ENCODE peak calls at places on chromosomes 13 and 19, in seven cellular contexts. One of them, this sample, is unnamed.
A peak's percentile ranks its signal among the peaks of the same experiment; 100 is the strongest.

GRCh38 chr13:45119469-45119989 is 781 bp upstream of the GTF2F2 start:
- DNase-seq in mesendoderm: no peak
- DNase-seq in neuronal stem cell: no peak
- DNase-seq in trophoblast cell: no peak
- DNase-seq in IMR-90: peak; percentile 77
- DNase-seq in mesenchymal stem cell: peak; percentile 51
- DNase-seq in H1: no peak
- DNase-seq in this sample: no peak

GRCh38 chr19:48596679-48597465 is 9.7 kb upstream of the SPACA4 start:
- DNase-seq in mesendoderm: no peak
- DNase-seq in neuronal stem cell: no peak
- DNase-seq in trophoblast cell: no peak
- DNase-seq in IMR-90: no peak
- DNase-seq in mesenchymal stem cell: no peak
- DNase-seq in H1: no peak
- DNase-seq in this sample: no peak

GRCh38 chr19:41706741-41707501 is 1.5 kb upstream of the CEACAM5 start:
- DNase-seq in mesendoderm: peak; percentile 81
- DNase-seq in neuronal stem cell: peak; percentile 2
- DNase-seq in trophoblast cell: no peak
- DNase-seq in IMR-90: no peak
- DNase-seq in mesenchymal stem cell: no peak
- DNase-seq in H1: peak; percentile 65
- DNase-seq in this sample: peak; percentile 90

GRCh38 chr19:49983645-49984229 is 22.8 kb upstream of the SIGLEC11 start:
- DNase-seq in mesendoderm: peak; percentile 37
- DNase-seq in neuronal stem cell: peak; percentile 56
- DNase-seq in trophoblast cell: peak; percentile 42
- DNase-seq in IMR-90: peak; percentile 37
- DNase-seq in mesenchymal stem cell: peak; percentile 45
- DNase-seq in H1: no peak
- DNase-seq in this sample: peak; percentile 55

GRCh38 chr19:23406716-23407115 is 11.4 kb upstream of the ZNF91 start:
- DNase-seq in mesendoderm: no peak
- DNase-seq in neuronal stem cell: no peak
- DNase-seq in trophoblast cell: no peak
- DNase-seq in IMR-90: no peak
- DNase-seq in mesenchymal stem cell: no peak
- DNase-seq in H1: no peak
- DNase-seq in this sample: no peak

GRCh38 chr13:48739346-48740037 is 85.8 kb downstream of the CYSLTR2 start:
- DNase-seq in mesendoderm: no peak
- DNase-seq in neuronal stem cell: no peak
- DNase-seq in trophoblast cell: no peak
- DNase-seq in IMR-90: peak; percentile 47
- DNase-seq in mesenchymal stem cell: peak; percentile 51
- DNase-seq in H1: no peak
- DNase-seq in this sample: no peak

GRCh38 chr13:74158028-74158427 is 23.8 kb upstream of the KLF12 start:
- DNase-seq in mesendoderm: no peak
- DNase-seq in neuronal stem cell: no peak
- DNase-seq in trophoblast cell: no peak
- DNase-seq in IMR-90: peak; percentile 47
- DNase-seq in mesenchymal stem cell: no peak
- DNase-seq in H1: no peak
- DNase-seq in this sample: no peak

GRCh38 chr19:47861630-47862029 is 2.6 kb downstream of the TPRX2 start:
- DNase-seq in mesendoderm: no peak
- DNase-seq in neuronal stem cell: no peak
- DNase-seq in trophoblast cell: no peak
- DNase-seq in IMR-90: no peak
- DNase-seq in mesenchymal stem cell: no peak
- DNase-seq in H1: no peak
- DNase-seq in this sample: no peak

GRCh38 chr13:113898391-113898790 is 34.5 kb upstream of the GAS6 start:
- DNase-seq in mesendoderm: no peak
- DNase-seq in neuronal stem cell: no peak
- DNase-seq in trophoblast cell: no peak
- DNase-seq in IMR-90: no peak
- DNase-seq in mesenchymal stem cell: no peak
- DNase-seq in H1: no peak
- DNase-seq in this sample: no peak

GRCh38 chr19:16892438-16892837 is 3.6 kb downstream of the F2RL3 start:
- DNase-seq in mesendoderm: no peak
- DNase-seq in neuronal stem cell: no peak
- DNase-seq in trophoblast cell: no peak
- DNase-seq in IMR-90: no peak
- DNase-seq in mesenchymal stem cell: no peak
- DNase-seq in H1: no peak
- DNase-seq in this sample: no peak

GRCh38 chr13:25085125-25085742 is 10.7 kb upstream of the PABPC3 start:
- DNase-seq in mesendoderm: peak; percentile 70
- DNase-seq in neuronal stem cell: peak; percentile 17
- DNase-seq in trophoblast cell: peak; percentile 18
- DNase-seq in IMR-90: peak; percentile 26
- DNase-seq in mesenchymal stem cell: peak; percentile 29
- DNase-seq in H1: no peak
- DNase-seq in this sample: peak; percentile 54

GRCh38 chr13:44402902-44403719 is 29.5 kb downstream of the SERP2 start:
- DNase-seq in mesendoderm: no peak
- DNase-seq in neuronal stem cell: no peak
- DNase-seq in trophoblast cell: peak; percentile 40
- DNase-seq in IMR-90: no peak
- DNase-seq in mesenchymal stem cell: no peak
- DNase-seq in H1: no peak
- DNase-seq in this sample: no peak

GRCh38 chr13:83881031-83881727 is 1.1 kb downstream of the SLITRK1 start:
- DNase-seq in mesendoderm: no peak
- DNase-seq in neuronal stem cell: no peak
- DNase-seq in trophoblast cell: no peak
- DNase-seq in IMR-90: no peak
- DNase-seq in mesenchymal stem cell: no peak
- DNase-seq in H1: no peak
- DNase-seq in this sample: no peak

GRCh38 chr13:46751811-46752635 is 44.9 kb downstream of the ESD start:
- DNase-seq in mesendoderm: no peak
- DNase-seq in neuronal stem cell: no peak
- DNase-seq in trophoblast cell: no peak
- DNase-seq in IMR-90: peak; percentile 45
- DNase-seq in mesenchymal stem cell: no peak
- DNase-seq in H1: no peak
- DNase-seq in this sample: no peak

GRCh38 chr19:10408511-10409291 is 5.4 kb upstream of the CDC37 start:
- DNase-seq in mesendoderm: no peak
- DNase-seq in neuronal stem cell: no peak
- DNase-seq in trophoblast cell: no peak
- DNase-seq in IMR-90: no peak
- DNase-seq in mesenchymal stem cell: no peak
- DNase-seq in H1: no peak
- DNase-seq in this sample: no peak

GRCh38 chr19:13277104-13277809 is 127.0 kb downstream of the IER2 start:
- DNase-seq in mesendoderm: peak; percentile 81
- DNase-seq in neuronal stem cell: peak; percentile 71
- DNase-seq in trophoblast cell: peak; percentile 64
- DNase-seq in IMR-90: peak; percentile 74
- DNase-seq in mesenchymal stem cell: peak; percentile 83
- DNase-seq in H1: no peak
- DNase-seq in this sample: peak; percentile 61

DNA sequence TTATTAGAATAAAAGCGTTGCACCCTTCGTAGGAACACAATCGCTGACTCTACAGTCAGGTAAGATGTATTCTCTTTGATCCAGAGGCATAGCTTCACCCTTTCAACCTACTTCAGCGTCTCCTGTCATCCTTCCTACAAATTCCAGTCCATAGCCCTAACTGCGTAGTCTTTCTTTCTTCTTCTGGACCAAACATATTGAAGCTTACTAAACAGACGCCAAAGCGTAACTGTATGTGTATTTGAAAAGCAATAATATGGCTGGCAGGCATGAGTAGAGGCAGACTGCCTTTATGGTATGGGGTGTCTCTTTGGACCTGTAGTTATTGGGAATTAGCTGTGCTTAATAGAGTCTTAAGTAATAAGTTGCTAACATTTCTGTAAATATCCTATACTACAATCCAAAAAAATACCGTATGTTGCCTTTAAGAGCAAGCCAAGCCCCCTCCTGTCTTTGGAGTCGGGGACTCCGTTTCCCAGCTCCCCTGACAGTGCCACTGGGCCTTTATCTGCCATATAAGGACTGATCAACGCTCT is 392 bp upstream of the ZNF548 start:
- DNase-seq in mesendoderm: no peak
- DNase-seq in neuronal stem cell: peak; percentile 8
- DNase-seq in trophoblast cell: no peak
- DNase-seq in IMR-90: no peak
- DNase-seq in mesenchymal stem cell: no peak
- DNase-seq in H1: no peak
- DNase-seq in this sample: no peak
- H3K23ac ChIP-seq in mesendoderm: no peak overlapping the region
- H3K23ac ChIP-seq in neuronal stem cell: no peak overlapping the region
- H3K23ac ChIP-seq in trophoblast cell: no peak overlapping the region
- H3K23ac ChIP-seq in IMR-90: peak overlapping the region; percentile 7
- H3K23ac ChIP-seq in mesenchymal stem cell: no peak overlapping the region
- H3K23ac ChIP-seq in H1: no peak overlapping the region
- H3K23ac ChIP-seq in this sample: no peak overlapping the region

DNA sequence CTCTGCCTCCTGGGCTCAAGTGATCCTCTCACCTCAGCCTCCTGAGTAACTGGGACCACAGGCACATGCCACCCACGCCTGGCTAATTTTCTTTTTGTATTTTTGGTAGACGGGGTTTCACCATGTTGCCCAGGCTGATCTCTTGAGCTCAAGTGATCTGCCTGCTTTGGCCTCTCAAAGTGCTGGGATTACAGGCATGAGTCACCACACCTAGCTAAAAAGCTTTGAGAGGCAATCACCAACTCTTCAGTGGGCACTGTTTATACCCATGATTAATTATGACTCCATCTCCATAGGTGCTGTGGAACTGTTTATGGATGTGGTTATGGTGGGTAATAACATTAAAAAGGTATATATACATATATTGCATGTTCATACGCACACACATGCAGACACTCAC is 7.5 kb upstream of the RBM26 start:
- DNase-seq in mesendoderm: no peak
- DNase-seq in neuronal stem cell: no peak
- DNase-seq in trophoblast cell: no peak
- DNase-seq in IMR-90: no peak
- DNase-seq in mesenchymal stem cell: no peak
- DNase-seq in H1: no peak
- DNase-seq in this sample: no peak
- H3K23ac ChIP-seq in mesendoderm: no peak overlapping the region
- H3K23ac ChIP-seq in neuronal stem cell: no peak overlapping the region
- H3K23ac ChIP-seq in trophoblast cell: no peak overlapping the region
- H3K23ac ChIP-seq in IMR-90: no peak overlapping the region
- H3K23ac ChIP-seq in mesenchymal stem cell: no peak overlapping the region
- H3K23ac ChIP-seq in H1: no peak overlapping the region
- H3K23ac ChIP-seq in this sample: no peak overlapping the region

GRCh38 chr19:33143897-33144405 is 12.0 kb downstream of the WDR88 start:
- DNase-seq in mesendoderm: peak; percentile 63
- DNase-seq in neuronal stem cell: peak; percentile 63
- DNase-seq in trophoblast cell: peak; percentile 64
- DNase-seq in IMR-90: peak; percentile 42
- DNase-seq in mesenchymal stem cell: peak; percentile 64
- DNase-seq in H1: no peak
- DNase-seq in this sample: peak; percentile 69
- H3K23ac ChIP-seq in mesendoderm: no peak overlapping the region
- H3K23ac ChIP-seq in neuronal stem cell: no peak overlapping the region
- H3K23ac ChIP-seq in trophoblast cell: no peak overlapping the region
- H3K23ac ChIP-seq in IMR-90: no peak overlapping the region
- H3K23ac ChIP-seq in mesenchymal stem cell: no peak overlapping the region
- H3K23ac ChIP-seq in H1: no peak overlapping the region
- H3K23ac ChIP-seq in this sample: no peak overlapping the region

GRCh38 chr13:28338202-28338601 is 156.7 kb downstream of the FLT1 start:
- DNase-seq in mesendoderm: no peak
- DNase-seq in neuronal stem cell: no peak
- DNase-seq in trophoblast cell: no peak
- DNase-seq in IMR-90: no peak
- DNase-seq in mesenchymal stem cell: peak; percentile 58
- DNase-seq in H1: no peak
- DNase-seq in this sample: no peak
- H3K23ac ChIP-seq in mesendoderm: no peak overlapping the region
- H3K23ac ChIP-seq in neuronal stem cell: no peak overlapping the region
- H3K23ac ChIP-seq in trophoblast cell: no peak overlapping the region
- H3K23ac ChIP-seq in IMR-90: peak overlapping the region; percentile 57
- H3K23ac ChIP-seq in mesenchymal stem cell: no peak overlapping the region
- H3K23ac ChIP-seq in H1: no peak overlapping the region
- H3K23ac ChIP-seq in this sample: no peak overlapping the region

GRCh38 chr19:35119091-35119490 is 3.5 kb downstream of the FXYD3 start:
- DNase-seq in mesendoderm: no peak
- DNase-seq in neuronal stem cell: no peak
- DNase-seq in trophoblast cell: no peak
- DNase-seq in IMR-90: no peak
- DNase-seq in mesenchymal stem cell: no peak
- DNase-seq in H1: no peak
- DNase-seq in this sample: no peak
- H3K23ac ChIP-seq in mesendoderm: no peak overlapping the region
- H3K23ac ChIP-seq in neuronal stem cell: no peak overlapping the region
- H3K23ac ChIP-seq in trophoblast cell: no peak overlapping the region
- H3K23ac ChIP-seq in IMR-90: no peak overlapping the region
- H3K23ac ChIP-seq in mesenchymal stem cell: no peak overlapping the region
- H3K23ac ChIP-seq in H1: no peak overlapping the region
- H3K23ac ChIP-seq in this sample: no peak overlapping the region

GRCh38 chr13:98937911-98938381 is 39.9 kb downstream of the DOCK9 start:
- DNase-seq in mesendoderm: peak; percentile 94
- DNase-seq in neuronal stem cell: no peak
- DNase-seq in trophoblast cell: no peak
- DNase-seq in IMR-90: peak; percentile 12
- DNase-seq in mesenchymal stem cell: no peak
- DNase-seq in H1: peak; percentile 65
- DNase-seq in this sample: peak; percentile 91
- H3K23ac ChIP-seq in mesendoderm: no peak overlapping the region
- H3K23ac ChIP-seq in neuronal stem cell: no peak overlapping the region
- H3K23ac ChIP-seq in trophoblast cell: no peak overlapping the region
- H3K23ac ChIP-seq in IMR-90: no peak overlapping the region
- H3K23ac ChIP-seq in mesenchymal stem cell: no peak overlapping the region
- H3K23ac ChIP-seq in H1: no peak overlapping the region
- H3K23ac ChIP-seq in this sample: no peak overlapping the region

GRCh38 chr19:6156033-6156432 is 20.6 kb downstream of the ACSBG2 start:
- DNase-seq in mesendoderm: no peak
- DNase-seq in neuronal stem cell: no peak
- DNase-seq in trophoblast cell: no peak
- DNase-seq in IMR-90: no peak
- DNase-seq in mesenchymal stem cell: no peak
- DNase-seq in H1: no peak
- DNase-seq in this sample: no peak

GRCh38 chr19:6167115-6167514 is 31.6 kb downstream of the ACSBG2 start:
- DNase-seq in mesendoderm: no peak
- DNase-seq in neuronal stem cell: no peak
- DNase-seq in trophoblast cell: no peak
- DNase-seq in IMR-90: no peak
- DNase-seq in mesenchymal stem cell: no peak
- DNase-seq in H1: no peak
- DNase-seq in this sample: no peak

GRCh38 chr19:6164906-6165531 is 29.6 kb downstream of the ACSBG2 start:
- DNase-seq in mesendoderm: no peak
- DNase-seq in neuronal stem cell: no peak
- DNase-seq in trophoblast cell: no peak
- DNase-seq in IMR-90: no peak
- DNase-seq in mesenchymal stem cell: no peak
- DNase-seq in H1: no peak
- DNase-seq in this sample: no peak

GRCh38 chr19:6161271-6161850 is 25.9 kb downstream of the ACSBG2 start:
- DNase-seq in mesendoderm: peak; percentile 33
- DNase-seq in neuronal stem cell: no peak
- DNase-seq in trophoblast cell: no peak
- DNase-seq in IMR-90: no peak
- DNase-seq in mesenchymal stem cell: no peak
- DNase-seq in H1: peak; percentile 33
- DNase-seq in this sample: peak; percentile 77
- H3K23ac ChIP-seq in mesendoderm: no peak overlapping the region
- H3K23ac ChIP-seq in neuronal stem cell: no peak overlapping the region
- H3K23ac ChIP-seq in trophoblast cell: no peak overlapping the region
- H3K23ac ChIP-seq in IMR-90: no peak overlapping the region
- H3K23ac ChIP-seq in mesenchymal stem cell: no peak overlapping the region
- H3K23ac ChIP-seq in H1: no peak overlapping the region
- H3K23ac ChIP-seq in this sample: no peak overlapping the region